ENCODE peak calls at places on chromosomes 11 and 22, in eight cellular contexts. Q is nephron progenitor cell; V is cardiac muscle cell; S is AG09309; M is AG10803; P is uterus; W is fibroblast of the aortic adventitia; G is CD4-positive, alpha-beta T cell. D is an unnamed sample.
A peak's percentile ranks its signal among the peaks of the same experiment; 100 is the strongest.

GRCh38 chr11:67022341-67022933 is 497 bp upstream of the SYT12 start:
- DNase-seq in Q (no peak), V (peak; percentile 70), S (no peak), M (no peak), P (no peak), W (peak; percentile 41), G (no peak), D (peak; percentile 44)

GRCh38 chr11:79119491-79120284 is 321.1 kb downstream of the TENM4 start:
- DNase-seq in Q (no peak), V (peak; percentile 31), S (no peak), M (peak; percentile 38), P (no peak), W (no peak), G (no peak), D (no peak)

GRCh38 chr11:115501895-115502589 is 2.2 kb downstream of the CADM1 start:
- DNase-seq in Q (peak; percentile 7), V (no peak), S (no peak), M (no peak), P (no peak), W (no peak), G (no peak), D (no peak)

GRCh38 chr22:37187891-37188761 is at the start of gene C1QTNF6:
- DNase-seq in Q (peak; percentile 58), V (peak; percentile 87), S (no peak), M (peak; percentile 43), P (peak; percentile 57), W (peak; percentile 60), G (no peak), D (peak; percentile 31)

GRCh38 chr11:110098645-110099044 is 5.5 kb downstream of the ZC3H12C start:
- DNase-seq in Q (no peak), V (no peak), S (no peak), M (no peak), P (no peak), W (no peak), G (no peak), D (no peak)

GRCh38 chr22:33470456-33470855 is 412.3 kb upstream of the SYN3 start:
- DNase-seq in Q (no peak), V (no peak), S (no peak), M (no peak), P (no peak), W (no peak), G (no peak), D (no peak)

GRCh38 chr11:120606116-120607010 is 94.8 kb downstream of the GRIK4 start:
- DNase-seq in Q (no peak), V (no peak), S (no peak), M (no peak), P (no peak), W (no peak), G (no peak), D (no peak)

GRCh38 chr22:27719535-27720227 is 81.9 kb downstream of the MN1 start:
- DNase-seq in Q (no peak), V (no peak), S (no peak), M (peak; percentile 67), P (no peak), W (peak; percentile 82), G (no peak), D (peak; percentile 90)

GRCh38 chr11:33864479-33864878 is 27.4 kb downstream of the LMO2 start:
- DNase-seq in Q (no peak), V (no peak), S (no peak), M (no peak), P (no peak), W (no peak), G (no peak), D (no peak)

GRCh38 chr11:33861911-33862310 is 30.0 kb downstream of the LMO2 start:
- DNase-seq in Q (peak; percentile 26), V (no peak), S (no peak), M (no peak), P (no peak), W (no peak), G (no peak), D (no peak)

GRCh38 chr11:33861366-33861765 is 30.5 kb downstream of the LMO2 start:
- DNase-seq in Q (no peak), V (no peak), S (no peak), M (no peak), P (no peak), W (no peak), G (no peak), D (no peak)

GRCh38 chr11:33860926-33861325 is 30.9 kb downstream of the LMO2 start:
- DNase-seq in Q (no peak), V (no peak), S (no peak), M (no peak), P (no peak), W (no peak), G (no peak), D (no peak)

DNA sequence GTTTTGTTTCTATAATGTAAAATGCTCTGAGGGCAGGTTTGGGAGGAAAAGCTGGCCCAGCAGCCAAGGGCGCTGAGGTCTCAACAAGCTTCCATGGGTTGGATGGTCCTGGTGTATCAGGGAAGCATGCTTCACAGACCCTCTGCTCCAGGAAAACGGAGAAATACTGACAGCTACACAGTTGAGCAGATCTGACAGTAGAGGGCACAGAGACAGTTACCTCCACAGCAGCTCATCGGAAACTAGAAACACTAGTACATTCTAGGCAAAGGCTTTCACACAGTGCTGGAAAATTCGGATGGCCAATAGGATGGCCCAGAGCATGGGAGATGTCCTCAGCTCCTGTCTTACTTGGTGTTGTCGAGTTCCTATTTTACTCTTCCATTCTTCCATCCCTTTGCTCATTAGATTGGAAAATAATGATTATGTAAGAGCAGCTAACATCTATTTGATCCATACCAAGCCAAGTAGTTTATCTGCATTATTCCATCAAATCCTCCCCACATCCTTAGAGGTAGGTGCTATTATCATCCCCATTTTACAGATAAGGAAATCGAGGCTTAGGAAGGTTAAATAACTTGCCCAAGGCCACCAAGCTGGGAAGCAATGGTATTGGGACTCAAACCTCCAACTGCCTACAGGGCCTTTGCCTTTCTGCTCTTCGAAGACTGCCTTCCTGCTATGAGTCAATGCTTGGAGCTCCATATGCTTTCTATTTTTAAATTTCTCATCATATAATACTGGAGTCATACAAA is 28.3 kb downstream of the LMO2 start:
- DNase-seq in Q (no peak), V (no peak), S (no peak), M (no peak), P (no peak), W (peak; percentile 4), G (no peak), D (no peak)
- TF ChIP-seq CTCF in Q (no peak), V (no peak), S (no peak), M (no peak), P (no peak), W (no peak), G (no peak), D (no peak)

GRCh38 chr22:49784630-49784971 is 43.1 kb downstream of the BRD1 start:
- DNase-seq in Q (no peak), V (no peak), S (no peak), M (no peak), P (no peak), W (no peak), G (no peak), D (no peak)

GRCh38 chr22:49780992-49781782 is 46.5 kb downstream of the BRD1 start:
- DNase-seq in Q (no peak), V (no peak), S (no peak), M (no peak), P (no peak), W (no peak), G (no peak), D (peak; percentile 38)

GRCh38 chr22:49784987-49785614 is 42.6 kb downstream of the BRD1 start:
- DNase-seq in Q (no peak), V (no peak), S (no peak), M (no peak), P (no peak), W (no peak), G (no peak), D (peak; percentile 39)

GRCh38 chr22:49783926-49784629 is 43.6 kb downstream of the BRD1 start:
- DNase-seq in Q (no peak), V (no peak), S (no peak), M (no peak), P (no peak), W (no peak), G (no peak), D (peak; percentile 45)

DNA sequence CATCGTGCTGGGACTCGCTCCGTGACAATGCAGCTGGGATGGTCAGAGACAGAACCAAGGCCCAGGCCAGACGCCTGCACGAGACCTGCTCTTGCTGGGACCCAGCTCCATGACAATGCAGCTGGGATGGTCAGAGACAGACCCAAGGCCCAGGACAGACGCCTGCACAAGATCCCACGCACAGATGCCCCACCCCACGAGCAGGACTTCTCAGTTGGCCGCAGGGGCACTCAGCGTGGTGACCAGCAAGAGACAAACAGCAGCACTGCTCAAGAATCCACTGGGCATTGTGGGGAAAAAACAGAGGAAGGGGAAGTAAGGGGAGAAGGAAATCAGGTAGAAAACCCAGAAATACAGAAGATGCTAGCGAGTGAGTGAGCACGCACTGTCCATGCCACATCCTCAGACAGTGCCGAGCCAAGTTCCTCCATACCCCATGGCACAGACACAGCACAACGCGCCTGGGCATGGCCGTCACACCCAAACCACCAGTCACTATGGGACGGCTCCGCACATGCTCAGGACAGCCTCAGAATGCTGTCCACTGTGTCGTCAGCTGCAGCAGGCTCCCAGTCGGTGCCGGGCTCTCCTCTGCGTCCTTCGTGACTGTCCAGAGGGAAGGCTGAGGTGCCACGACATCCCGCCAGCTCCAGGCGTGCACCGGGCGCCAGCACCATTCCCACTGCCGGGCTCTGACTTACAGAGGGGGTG is 44.5 kb downstream of the BRD1 start:
- DNase-seq in Q (no peak), V (no peak), S (no peak), M (no peak), P (no peak), W (no peak), G (no peak), D (peak; percentile 26)
- TF ChIP-seq CTCF in Q (no peak), V (no peak), S (no peak), M (no peak), P (no peak), W (no peak), G (no peak), D (no peak)

GRCh38 chr11:130197386-130198035 is 37.9 kb downstream of the ST14 start:
- DNase-seq in Q (no peak), V (no peak), S (no peak), M (no peak), P (no peak), W (no peak), G (no peak), D (no peak)
- TF ChIP-seq CTCF in Q (no peak), V (no peak), S (no peak), M (no peak), P (no peak), W (no peak), G (no peak), D (no peak)

DNA sequence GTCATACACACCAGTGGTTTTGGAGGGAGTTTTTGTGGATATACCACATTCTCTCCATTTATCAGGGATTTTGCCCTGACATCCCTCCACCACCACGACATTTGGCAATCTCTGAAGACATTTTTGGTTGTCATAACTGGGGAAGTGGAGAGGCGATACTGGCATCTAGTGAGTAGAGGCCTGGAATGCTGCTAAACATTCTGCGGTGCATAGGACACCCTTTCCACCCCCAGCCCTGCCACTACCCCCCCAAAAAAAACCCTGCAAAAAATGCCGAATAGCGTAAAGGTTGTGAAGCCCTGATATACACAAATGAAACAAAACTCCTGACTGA is 560 bp upstream of the TPST2 start:
- DNase-seq in Q (no peak), V (peak; percentile 25), S (no peak), M (peak; percentile 65), P (no peak), W (no peak), G (no peak), D (no peak)
- TF ChIP-seq CTCF in Q (no peak), V (no peak), S (no peak), M (no peak), P (no peak), W (no peak), G (no peak), D (no peak)